ENCODE peak calls at places on chromosome 15, in seven cellular contexts. T, S, B, W, E, K and X are unnamed samples.

GRCh38 chr15:67144609-67145306 is 79.4 kb downstream of the SMAD3 start:
- DNase-seq in T (peak; percentile 94), S (peak; percentile 90), B (peak; percentile 55), W (peak; percentile 78), E (peak; percentile 89), K (no peak), X (peak; percentile 28)

GRCh38 chr15:49918106-49918505 is 200.9 kb downstream of the ATP8B4 start:
- DNase-seq in T (peak; percentile 35), S (peak; percentile 52), B (no peak), W (no peak), E (peak; percentile 70), K (no peak), X (peak; percentile 30)

GRCh38 chr15:75836953-75837321 is 6.3 kb upstream of the UBE2Q2 start:
- DNase-seq in T (peak; percentile 90), S (peak; percentile 83), B (no peak), W (no peak), E (peak; percentile 88), K (no peak), X (peak; percentile 31)

GRCh38 chr15:33126559-33127290 is 67.8 kb downstream of the FMN1 start:
- DNase-seq in T (peak; percentile 97), S (peak; percentile 97), B (peak; percentile 76), W (peak; percentile 42), E (peak; percentile 95), K (peak; percentile 68), X (peak; percentile 93)

GRCh38 chr15:56715220-56715619 is 18.1 kb downstream of the ZNF280D start:
- DNase-seq in T (no peak), S (peak; percentile 41), B (no peak), W (no peak), E (no peak), K (no peak), X (no peak)

GRCh38 chr15:68126415-68126814 is 72.3 kb downstream of the PIAS1 start:
- DNase-seq in T (no peak), S (peak; percentile 43), B (no peak), W (no peak), E (peak; percentile 33), K (no peak), X (no peak)

GRCh38 chr15:33292718-33293307 is 18.0 kb upstream of the RYR3 start:
- DNase-seq in T (peak; percentile 60), S (peak; percentile 56), B (no peak), W (peak; percentile 90), E (peak; percentile 59), K (peak; percentile 56), X (peak; percentile 79)

GRCh38 chr15:65869954-65870871 is 922 bp downstream of the RAB11A start:
- DNase-seq in T (peak; percentile 20), S (peak; percentile 40), B (peak; percentile 68), W (peak; percentile 62), E (peak; percentile 32), K (peak; percentile 52), X (peak; percentile 22)

GRCh38 chr15:101250331-101250730 is 1.5 kb downstream of the CHSY1 start:
- DNase-seq in T (peak; percentile 87), S (peak; percentile 94), B (no peak), W (no peak), E (peak; percentile 92), K (no peak), X (peak; percentile 65)

GRCh38 chr15:83283813-83284562 is 476 bp downstream of the BNC1 start:
- DNase-seq in T (peak; percentile 53), S (no peak), B (no peak), W (peak; percentile 42), E (no peak), K (no peak), X (no peak)

GRCh38 chr15:93173369-93173768 is 84.4 kb upstream of the RGMA start:
- DNase-seq in T (peak; percentile 68), S (peak; percentile 43), B (no peak), W (no peak), E (peak; percentile 60), K (no peak), X (peak; percentile 83)

GRCh38 chr15:83092309-83092976 is 15.0 kb upstream of the TM6SF1 start:
- DNase-seq in T (no peak), S (peak; percentile 74), B (peak; percentile 75), W (no peak), E (peak; percentile 9), K (no peak), X (no peak)

GRCh38 chr15:28115871-28116270 is 16.8 kb upstream of the OCA2 start:
- DNase-seq in T (no peak), S (no peak), B (no peak), W (no peak), E (no peak), K (no peak), X (no peak)

GRCh38 chr15:73120269-73120668 is 68.0 kb downstream of the NEO1 start:
- DNase-seq in T (no peak), S (no peak), B (no peak), W (no peak), E (no peak), K (no peak), X (no peak)

GRCh38 chr15:95742836-95743235 is 587.7 kb upstream of the NR2F2 start:
- DNase-seq in T (no peak), S (peak; percentile 26), B (no peak), W (no peak), E (peak; percentile 14), K (no peak), X (peak; percentile 56)

GRCh38 chr15:43514241-43515057 is 3.0 kb upstream of the MAP1A start:
- DNase-seq in T (no peak), S (peak; percentile 44), B (no peak), W (peak; percentile 87), E (peak; percentile 38), K (no peak), X (peak; percentile 95)

GRCh38 chr15:29103825-29104565 is 165.6 kb downstream of the NSMCE3 start:
- DNase-seq in T (peak; percentile 85), S (peak; percentile 57), B (no peak), W (peak; percentile 93), E (peak; percentile 70), K (no peak), X (no peak)

GRCh38 chr15:52790166-52790708 is at the start of gene ONECUT1:
- DNase-seq in T (peak; percentile 29), S (peak; percentile 11), B (no peak), W (peak; percentile 79), E (peak; percentile 8), K (no peak), X (peak; percentile 73)

GRCh38 chr15:65532738-65533051 is 2.4 kb downstream of the HACD3 start:
- DNase-seq in T (no peak), S (peak; percentile 39), B (no peak), W (no peak), E (peak; percentile 62), K (no peak), X (no peak)

GRCh38 chr15:69298697-69299441 is at the start of gene PAQR5:
- DNase-seq in T (no peak), S (no peak), B (peak; percentile 61), W (peak; percentile 61), E (no peak), K (peak; percentile 61), X (no peak)

GRCh38 chr15:83935774-83936173 is 281.9 kb downstream of the ADAMTSL3 start:
- DNase-seq in T (no peak), S (no peak), B (no peak), W (no peak), E (no peak), K (no peak), X (no peak)

GRCh38 chr15:74460903-74461846 is at the start of gene UBL7:
- DNase-seq in T (peak; percentile 97), S (peak; percentile 94), B (peak; percentile 98), W (peak; percentile 100), E (peak; percentile 94), K (peak; percentile 99), X (peak; percentile 99)
- H3K4me3 ChIP-seq in T (peak within 1 kb of the TSS; percentile 71), S (peak within 1 kb of the TSS; percentile 93), B (peak within 1 kb of the TSS; percentile 78), W (peak within 1 kb of the TSS; percentile 74), E (peak within 1 kb of the TSS; percentile 95), K (peak within 1 kb of the TSS; percentile 70), X (peak within 1 kb of the TSS; percentile 77)

GRCh38 chr15:32034106-32034505 is 3.8 kb downstream of the CHRNA7 start:
- DNase-seq in T (no peak), S (no peak), B (no peak), W (no peak), E (no peak), K (no peak), X (no peak)
- H3K4me3 ChIP-seq in T (no peak overlapping the region), S (no peak overlapping the region), B (no peak overlapping the region), W (no peak overlapping the region), E (no peak overlapping the region), K (no peak overlapping the region), X (no peak overlapping the region)

GRCh38 chr15:71677766-71678165 is 132.6 kb upstream of the NR2E3 start:
- DNase-seq in T (no peak), S (no peak), B (no peak), W (no peak), E (no peak), K (no peak), X (peak; percentile 80)

GRCh38 chr15:71677352-71677751 is 133.0 kb upstream of the NR2E3 start:
- DNase-seq in T (no peak), S (no peak), B (no peak), W (no peak), E (no peak), K (no peak), X (no peak)

GRCh38 chr15:71669688-71670087 is 140.7 kb upstream of the NR2E3 start:
- DNase-seq in T (no peak), S (no peak), B (no peak), W (no peak), E (no peak), K (no peak), X (no peak)

GRCh38 chr15:71678191-71678590 is 132.2 kb upstream of the NR2E3 start:
- DNase-seq in T (no peak), S (no peak), B (no peak), W (no peak), E (peak; percentile 28), K (no peak), X (no peak)

DNA sequence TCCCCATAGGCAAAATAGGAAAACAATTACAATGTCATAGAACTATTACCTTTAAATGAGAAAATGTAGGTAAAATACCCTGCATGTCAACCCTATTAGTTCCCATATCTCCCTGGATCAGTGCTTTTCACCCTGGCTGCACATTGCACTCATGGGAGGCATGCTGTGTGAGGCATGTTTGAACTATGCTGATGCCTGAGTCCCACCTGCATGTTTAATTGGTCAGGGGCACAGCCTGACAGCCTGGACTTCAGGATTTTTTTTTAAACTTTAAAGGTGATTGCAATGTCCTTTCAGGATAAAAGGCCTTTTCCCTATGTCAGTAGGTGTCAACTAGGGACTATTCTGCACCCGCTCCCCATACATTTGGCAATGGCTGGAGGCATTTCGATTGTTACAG is 136.0 kb upstream of the NR2E3 start:
- DNase-seq in T (no peak), S (no peak), B (no peak), W (no peak), E (no peak), K (no peak), X (no peak)
- H3K4me3 ChIP-seq in T (no peak overlapping the region), S (no peak overlapping the region), B (no peak overlapping the region), W (no peak overlapping the region), E (no peak overlapping the region), K (no peak overlapping the region), X (no peak overlapping the region)

GRCh38 chr15:40305281-40305680 is 2.5 kb downstream of the PLCB2 start:
- DNase-seq in T (no peak), S (no peak), B (no peak), W (no peak), E (no peak), K (no peak), X (no peak)

GRCh38 chr15:40308844-40309189 is 1.1 kb upstream of the PLCB2 start:
- DNase-seq in T (no peak), S (no peak), B (no peak), W (peak; percentile 39), E (no peak), K (peak; percentile 56), X (no peak)

GRCh38 chr15:40307421-40308165 is at the start of gene PLCB2:
- DNase-seq in T (no peak), S (no peak), B (no peak), W (peak; percentile 68), E (no peak), K (peak; percentile 52), X (peak; percentile 97)

GRCh38 chr15:40306371-40306770 is 1.4 kb downstream of the PLCB2 start:
- DNase-seq in T (no peak), S (no peak), B (no peak), W (no peak), E (no peak), K (no peak), X (no peak)

GRCh38 chr15:40306908-40307307 is 827 bp downstream of the PLCB2 start:
- DNase-seq in T (no peak), S (no peak), B (no peak), W (no peak), E (no peak), K (no peak), X (no peak)
- H3K4me3 ChIP-seq in T (no peak overlapping the region), S (no peak overlapping the region), B (peak overlapping the region; percentile 22), W (no peak overlapping the region), E (no peak overlapping the region), K (peak overlapping the region; percentile 16), X (peak overlapping the region; percentile 30)